ENCODE peak calls at places on chromosomes 11 and 22, in seven cellular contexts. K is naive thymus-derived CD8-positive, alpha-beta T cell; U is OCI-LY7; Q is GM23248; C is NCI-H1105 treated with DMSO at 0.1 percent for 48 hours; R is H9; W is WTC11. X is an unnamed sample.

GRCh38 chr22:25153961-25154685 is 45.5 kb upstream of the CRYBB3 start:
- DNase-seq in C (no peak), U (no peak), K (no peak), W (no peak), R (no peak), Q (peak), X (peak)

GRCh38 chr22:46764140-46764680 is 1.8 kb downstream of the TBC1D22A start:
- DNase-seq in W (no peak), R (no peak), U (no peak), C (no peak), K (no peak), Q (peak), X (no peak)

GRCh38 chr11:18312663-18313420 is 9.1 kb downstream of the HPS5 start:
- DNase-seq in C (no peak), U (no peak), R (no peak), Q (peak), K (no peak), W (no peak), X (no peak)

GRCh38 chr22:17954200-17954859 is 70.0 kb downstream of the MICAL3 start:
- DNase-seq in R (no peak), Q (no peak), W (no peak), U (no peak), K (no peak), C (no peak), X (no peak)

GRCh38 chr11:47109051-47109791 is 67.5 kb downstream of the ARFGAP2 start:
- DNase-seq in Q (no peak), C (no peak), K (no peak), W (no peak), R (no peak), U (peak), X (peak)

GRCh38 chr11:61406991-61407728 is 14.8 kb downstream of the TMEM216 start:
- DNase-seq in W (no peak), Q (no peak), K (no peak), C (no peak), R (no peak), U (no peak), X (no peak)

GRCh38 chr11:106457727-106458126 is 380.3 kb downstream of the AASDHPPT start:
- DNase-seq in C (no peak), Q (peak), K (no peak), U (no peak), R (no peak), W (no peak), X (no peak)

GRCh38 chr11:72736452-72737069 is 15.6 kb downstream of the ARAP1 start:
- DNase-seq in Q (peak), R (no peak), K (peak), C (no peak), W (no peak), U (peak), X (peak)

GRCh38 chr11:108881136-108881535 is 216.3 kb downstream of the DDX10 start:
- DNase-seq in U (no peak), R (no peak), C (no peak), W (no peak), Q (no peak), K (no peak), X (no peak)

GRCh38 chr11:74147199-74147929 is 23.4 kb downstream of the C2CD3 start:
- DNase-seq in R (no peak), K (no peak), U (no peak), W (no peak), Q (peak), C (no peak), X (no peak)

GRCh38 chr11:78749243-78749730 is 174.6 kb upstream of the NARS2 start:
- DNase-seq in K (no peak), W (no peak), U (no peak), C (peak), R (no peak), Q (no peak), X (no peak)

GRCh38 chr11:120358729-120359128 is 22.5 kb downstream of the ARHGEF12 start:
- DNase-seq in C (no peak), K (no peak), U (no peak), W (no peak), Q (no peak), R (no peak), X (no peak)

X was measured in mesendoderm.